ENCODE peak calls at places on chromosomes 12 and 14, in eight cellular contexts. W is dermis microvascular lymphatic vessel endothelial cell; O is stomach; F is EL; Q is GM03348; X is HepG2; L is KBM-7; M is stimulated activated naive CD4-positive, alpha-beta T cell. E is an unnamed sample.

GRCh38 chr14:100679707-100680438 is 46.8 kb upstream of the DLK1 start:
- DNase-seq in W (no peak), O (no peak), F (peak), Q (peak), X (peak), L (no peak), M (no peak), E (no peak)

GRCh38 chr12:90065301-90065801 is 356.7 kb upstream of the ATP2B1 start:
- DNase-seq in W (no peak), O (no peak), F (peak), Q (no peak), X (no peak), L (no peak), M (no peak), E (no peak)

GRCh38 chr12:124695861-124696260 is 128.4 kb upstream of the NCOR2 start:
- DNase-seq in W (no peak), O (no peak), F (no peak), Q (no peak), X (no peak), L (no peak), M (no peak), E (no peak)

GRCh38 chr12:632102-632696 is 31.0 kb downstream of the NINJ2 start:
- DNase-seq in W (peak), O (peak), F (peak), Q (peak), X (peak), L (no peak), M (no peak), E (no peak)

GRCh38 chr12:6961278-6961694 is 9.2 kb downstream of the PHB2 start:
- DNase-seq in W (no peak), O (peak), F (peak), Q (no peak), X (no peak), L (no peak), M (peak), E (no peak)

GRCh38 chr14:83909507-83909906 is 1620.4 kb upstream of the FLRT2 start:
- DNase-seq in W (no peak), O (no peak), F (peak), Q (no peak), X (no peak), L (no peak), M (no peak), E (no peak)

GRCh38 chr14:101937926-101938767 is 26.2 kb upstream of the DYNC1H1 start:
- DNase-seq in W (no peak), O (no peak), F (no peak), Q (no peak), X (no peak), L (no peak), M (no peak), E (no peak)

GRCh38 chr12:43501705-43502104 is 50.3 kb downstream of the ADAMTS20 start:
- DNase-seq in W (no peak), O (no peak), F (peak), Q (peak), X (peak), L (peak), M (no peak), E (peak)

GRCh38 chr12:19248929-19249602 is 119.5 kb downstream of the PLEKHA5 start:
- DNase-seq in W (no peak), O (no peak), F (peak), Q (peak), X (no peak), L (no peak), M (no peak), E (no peak)

GRCh38 chr12:6582196-6582595 is 14.1 kb upstream of the NOP2 start:
- DNase-seq in W (no peak), O (no peak), F (no peak), Q (no peak), X (no peak), L (peak), M (no peak), E (peak)

GRCh38 chr12:76535170-76535569 is 24.4 kb downstream of the OSBPL8 start:
- DNase-seq in W (no peak), O (no peak), F (no peak), Q (no peak), X (no peak), L (no peak), M (no peak), E (no peak)

GRCh38 chr12:56839489-56840442 is 76.6 kb downstream of the HSD17B6 start:
- DNase-seq in W (peak), O (peak), F (peak), Q (peak), X (peak), L (peak), M (peak), E (peak)

GRCh38 chr14:74515891-74516412 is 22.4 kb downstream of the ISCA2 start:
- DNase-seq in W (no peak), O (no peak), F (no peak), Q (no peak), X (no peak), L (no peak), M (no peak), E (no peak)

GRCh38 chr14:21043387-21044105 is 1.4 kb downstream of the RNASE7 start:
- DNase-seq in W (no peak), O (no peak), F (no peak), Q (no peak), X (no peak), L (no peak), M (no peak), E (no peak)

GRCh38 chr12:53985358-53985899 is 483 bp downstream of the HOXC10 start:
- DNase-seq in W (no peak), O (no peak), F (peak), Q (no peak), X (no peak), L (no peak), M (peak), E (no peak)

GRCh38 chr14:23529016-23529740 is 22.4 kb downstream of the ZFHX2 start:
- DNase-seq in W (no peak), O (no peak), F (no peak), Q (no peak), X (no peak), L (no peak), M (no peak), E (no peak)

GRCh38 chr14:58541623-58542022 is 96.1 kb upstream of the DACT1 start:
- DNase-seq in W (no peak), O (no peak), F (no peak), Q (no peak), X (no peak), L (no peak), M (no peak), E (no peak)

GRCh38 chr14:102504302-102504950 is 5.2 kb downstream of the ANKRD9 start:
- DNase-seq in W (no peak), O (no peak), F (no peak), Q (no peak), X (no peak), L (no peak), M (no peak), E (no peak)

GRCh38 chr12:30100736-30101135 is 317.0 kb upstream of the TMTC1 start:
- DNase-seq in W (no peak), O (no peak), F (no peak), Q (no peak), X (no peak), L (no peak), M (no peak), E (no peak)

GRCh38 chr14:101127239-101127638 is 223.7 kb upstream of the RTL1 start:
- DNase-seq in W (no peak), O (peak), F (no peak), Q (no peak), X (no peak), L (no peak), M (no peak), E (no peak)

GRCh38 chr14:103073367-103073875 is 10.6 kb upstream of the LBHD2 start:
- DNase-seq in W (no peak), O (no peak), F (no peak), Q (no peak), X (no peak), L (no peak), M (no peak), E (no peak)

GRCh38 chr14:96592591-96593388 is 90.6 kb downstream of the PAPOLA start:
- DNase-seq in W (no peak), O (peak), F (peak), Q (peak), X (peak), L (no peak), M (peak), E (no peak)

E was measured in HEK293T.